ENCODE peak calls at places on chromosomes 7 and 10, in eight cellular contexts. I is activated naive CD8-positive, alpha-beta T cell treated with anti-CD3 and anti-CD28 coated beads, Interleukin-2, amount 10 ng/mL, durations not matched to agents 7 days and 5 days; R is posterior vena cava; A is left cardiac atrium; F is ovary; E is substantia nigra; Y is SK-MEL-5; X is COR-L47. L is an unnamed sample.

GRCh38 chr10:71239946-71240795 is 27.8 kb downstream of the UNC5B start:
- DNase-seq in A (peak), F (no peak), I (no peak), X (no peak), E (no peak), Y (no peak), R (no peak), L (no peak)

GRCh38 chr7:111529507-111530355 is 32.6 kb downstream of the IMMP2L start:
- DNase-seq in R (no peak), Y (no peak), X (no peak), I (no peak), E (no peak), A (no peak), F (no peak), L (no peak)

GRCh38 chr10:78277267-78277666 is 243.6 kb downstream of the RPS24 start:
- DNase-seq in R (no peak), E (no peak), X (no peak), I (no peak), Y (no peak), A (no peak), F (no peak), L (no peak)

GRCh38 chr10:124523886-124524285 is 62.3 kb downstream of the LHPP start:
- DNase-seq in E (no peak), Y (no peak), R (no peak), X (no peak), I (no peak), A (no peak), F (no peak), L (no peak)

GRCh38 chr10:373516-374309 is 238.5 kb downstream of the ZMYND11 start:
- DNase-seq in Y (peak), X (peak), A (no peak), F (no peak), I (no peak), R (no peak), E (no peak), L (no peak)

GRCh38 chr7:39683216-39683845 is 60.0 kb downstream of the RALA start:
- DNase-seq in X (no peak), I (no peak), F (no peak), R (no peak), Y (no peak), E (no peak), A (no peak), L (no peak)

GRCh38 chr10:11197266-11197712 is 179.6 kb downstream of the CELF2 start:
- DNase-seq in F (no peak), R (no peak), A (peak), Y (peak), I (no peak), X (no peak), E (no peak), L (peak)

GRCh38 chr10:73134727-73135126 is 24.5 kb downstream of the NUDT13 start:
- DNase-seq in Y (no peak), E (no peak), F (no peak), A (no peak), X (no peak), R (no peak), I (no peak), L (no peak)

GRCh38 chr7:51060536-51060935 is 256.1 kb downstream of the COBL start:
- DNase-seq in A (no peak), R (no peak), X (no peak), I (no peak), F (no peak), Y (peak), E (no peak), L (no peak)

GRCh38 chr7:29471444-29472138 is 92.0 kb upstream of the PRR15 start:
- DNase-seq in X (no peak), I (no peak), A (no peak), F (no peak), R (no peak), Y (no peak), E (no peak), L (no peak)

GRCh38 chr7:47170516-47170915 is 411.4 kb downstream of the TNS3 start:
- DNase-seq in Y (peak), A (no peak), E (no peak), I (no peak), F (no peak), R (no peak), X (no peak), L (no peak)

GRCh38 chr10:122441961-122442360 is 12.5 kb upstream of the ARMS2 start:
- DNase-seq in E (peak), F (no peak), Y (peak), X (no peak), A (no peak), I (no peak), R (no peak), L (no peak)

GRCh38 chr7:5421626-5422323 is 1.9 kb downstream of the TNRC18 start:
- DNase-seq in R (peak), X (peak), I (peak), E (peak), A (peak), Y (peak), F (peak), L (peak)

GRCh38 chr7:44378744-44379143 is 53.4 kb upstream of the CAMK2B start:
- DNase-seq in E (no peak), Y (peak), R (no peak), I (no peak), A (no peak), F (no peak), X (no peak), L (no peak)

L was measured in testis.